ENCODE peak calls at places on chromosomes 12 and 14, in five cellular contexts. One of them, this sample, is unnamed. For H3K4me1, the result is how much of the 10 kb centered on the place peaks cover.

GRCh38 chr14:61179061-61179675 is 102.0 kb downstream of the TMEM30B start:
- DNase-seq in cardiac muscle cell: peak
- DNase-seq in keratinocyte: no peak
- DNase-seq in endodermal cell: no peak
- DNase-seq in transverse colon: no peak
- DNase-seq in this sample: no peak

GRCh38 chr14:80003138-80003537 is 208.2 kb downstream of the DIO2 start:
- DNase-seq in cardiac muscle cell: no peak
- DNase-seq in keratinocyte: no peak
- DNase-seq in endodermal cell: no peak
- DNase-seq in transverse colon: no peak
- DNase-seq in this sample: no peak

GRCh38 chr12:104702565-104703139 is 245.9 kb downstream of the CHST11 start:
- DNase-seq in cardiac muscle cell: peak
- DNase-seq in keratinocyte: no peak
- DNase-seq in endodermal cell: peak
- DNase-seq in transverse colon: no peak
- DNase-seq in this sample: peak

GRCh38 chr14:33765251-33765650 is 185.6 kb downstream of the EGLN3 start:
- DNase-seq in cardiac muscle cell: peak
- DNase-seq in keratinocyte: no peak
- DNase-seq in endodermal cell: peak
- DNase-seq in transverse colon: no peak
- DNase-seq in this sample: no peak

GRCh38 chr12:23303821-23304220 is 645.6 kb downstream of the SOX5 start:
- DNase-seq in cardiac muscle cell: no peak
- DNase-seq in keratinocyte: no peak
- DNase-seq in endodermal cell: no peak
- DNase-seq in transverse colon: no peak
- DNase-seq in this sample: no peak

GRCh38 chr12:124853781-124854636 is 9.7 kb downstream of the SCARB1 start:
- DNase-seq in cardiac muscle cell: no peak
- DNase-seq in keratinocyte: no peak
- DNase-seq in endodermal cell: peak
- DNase-seq in transverse colon: no peak
- DNase-seq in this sample: no peak

GRCh38 chr14:92903359-92903758 is 19.6 kb upstream of the CHGA start:
- DNase-seq in cardiac muscle cell: no peak
- DNase-seq in keratinocyte: no peak
- DNase-seq in endodermal cell: no peak
- DNase-seq in transverse colon: no peak
- DNase-seq in this sample: no peak

GRCh38 chr12:80268924-80269749 is 169.8 kb downstream of the OTOGL start:
- DNase-seq in cardiac muscle cell: peak
- DNase-seq in keratinocyte: peak
- DNase-seq in endodermal cell: no peak
- DNase-seq in transverse colon: no peak
- DNase-seq in this sample: no peak

GRCh38 chr12:9798008-9798619 is 29.2 kb upstream of the KLRF1 start:
- DNase-seq in cardiac muscle cell: peak
- DNase-seq in keratinocyte: peak
- DNase-seq in endodermal cell: peak
- DNase-seq in transverse colon: peak
- DNase-seq in this sample: peak
- TF ChIP-seq CTCF in cardiac muscle cell: peak
- TF ChIP-seq CTCF in keratinocyte: peak
- TF ChIP-seq CTCF in endodermal cell: peak
- TF ChIP-seq CTCF in transverse colon: peak
- TF ChIP-seq CTCF in this sample: peak

DNA sequence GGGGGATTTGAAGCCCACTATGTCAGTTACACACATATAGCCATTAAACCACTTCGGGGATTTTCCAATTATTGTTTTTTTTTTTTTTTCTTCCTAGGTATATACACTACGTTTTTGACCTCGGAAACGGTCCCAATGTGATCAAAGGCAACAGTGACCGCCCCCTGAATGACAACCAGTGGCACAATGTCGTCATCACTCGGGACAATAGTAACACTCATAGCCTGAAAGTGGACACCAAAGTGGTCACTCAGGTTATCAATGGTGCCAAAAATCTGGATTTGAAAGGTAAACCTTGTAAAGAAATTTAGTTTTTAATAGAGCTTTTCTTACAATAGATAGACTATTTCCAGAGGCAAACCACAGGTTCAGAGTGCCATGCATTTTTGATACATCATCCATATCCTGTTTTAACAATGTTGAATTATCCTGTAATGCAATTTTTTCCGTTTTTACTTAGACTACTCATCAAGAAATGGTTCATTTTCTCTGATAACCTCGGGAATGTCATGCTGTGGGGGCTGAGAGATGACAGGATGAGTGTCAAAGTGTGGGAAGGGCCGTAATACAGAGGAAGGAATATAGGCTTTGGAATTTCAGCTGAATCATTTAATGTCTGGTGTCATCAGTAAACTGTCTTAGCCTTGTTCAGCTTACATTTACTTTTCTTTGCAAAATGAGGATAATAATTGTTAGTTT is 797.1 kb downstream of the NRXN3 start:
- DNase-seq in cardiac muscle cell: peak
- DNase-seq in keratinocyte: no peak
- DNase-seq in endodermal cell: no peak
- DNase-seq in transverse colon: no peak
- DNase-seq in this sample: no peak
- H3K4me3 ChIP-seq in cardiac muscle cell: no peak
- H3K4me3 ChIP-seq in keratinocyte: no peak
- H3K4me3 ChIP-seq in endodermal cell: no peak
- H3K4me3 ChIP-seq in transverse colon: no peak
- H3K4me3 ChIP-seq in this sample: no peak

DNA sequence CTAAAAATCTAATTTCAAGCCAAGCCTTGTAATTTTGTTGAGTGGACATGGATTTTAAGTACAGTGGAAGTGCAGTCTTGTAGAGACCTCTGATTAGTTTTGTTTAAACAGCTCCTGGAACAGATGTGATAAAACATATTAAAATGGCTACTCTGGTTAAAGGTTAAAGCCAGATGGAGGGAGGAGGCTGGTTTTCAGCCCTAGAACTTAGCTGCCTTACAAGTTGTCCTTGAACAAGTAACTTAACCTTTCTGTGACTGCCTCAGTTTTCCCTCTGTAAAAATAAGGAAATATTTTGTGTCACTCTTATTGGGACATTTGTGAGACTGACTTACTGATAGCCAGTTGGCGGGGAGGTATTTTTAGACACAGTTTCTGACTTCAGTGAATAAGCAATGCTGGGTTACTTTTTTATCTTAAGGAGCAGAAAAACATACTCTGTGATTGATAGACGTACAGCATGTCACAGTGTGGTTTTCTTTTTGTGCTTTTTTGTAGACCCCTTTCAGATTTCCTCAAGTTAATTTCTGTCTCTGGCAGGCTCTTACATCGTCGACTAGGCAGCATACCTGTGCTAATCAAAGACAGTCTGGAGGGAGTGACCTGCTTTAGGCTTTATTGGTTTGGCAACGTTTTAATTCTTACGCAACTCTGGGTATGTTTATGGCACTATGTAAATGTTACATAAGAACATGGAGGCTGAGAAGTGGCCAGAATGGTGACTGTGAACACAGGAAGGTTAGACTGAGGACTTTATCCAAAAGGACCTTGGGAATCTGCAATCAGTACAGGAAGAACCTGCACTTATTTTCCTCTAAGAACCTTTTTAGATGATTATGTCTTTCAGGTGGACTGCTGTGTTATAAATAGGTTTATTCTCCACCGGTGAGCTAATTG is 3.2 kb downstream of the ACVR1B start:
- DNase-seq in cardiac muscle cell: peak
- DNase-seq in keratinocyte: no peak
- DNase-seq in endodermal cell: peak
- DNase-seq in transverse colon: peak
- DNase-seq in this sample: no peak
- H3K4me1 ChIP-seq in cardiac muscle cell: under half
- H3K4me1 ChIP-seq in keratinocyte: under half
- H3K4me1 ChIP-seq in endodermal cell: under half
- H3K4me1 ChIP-seq in transverse colon: under half
- H3K4me1 ChIP-seq in this sample: under half

GRCh38 chr12:47164730-47165439 is 85.1 kb upstream of the AMIGO2 start:
- DNase-seq in cardiac muscle cell: peak
- DNase-seq in keratinocyte: no peak
- DNase-seq in endodermal cell: no peak
- DNase-seq in transverse colon: no peak
- DNase-seq in this sample: no peak
- TF ChIP-seq CTCF in cardiac muscle cell: peak
- TF ChIP-seq CTCF in keratinocyte: no peak
- TF ChIP-seq CTCF in endodermal cell: peak
- TF ChIP-seq CTCF in transverse colon: no peak
- TF ChIP-seq CTCF in this sample: no peak

GRCh38 chr12:74337951-74338350 is 199.7 kb upstream of the ATXN7L3B start:
- DNase-seq in cardiac muscle cell: peak
- DNase-seq in keratinocyte: peak
- DNase-seq in endodermal cell: no peak
- DNase-seq in transverse colon: no peak
- DNase-seq in this sample: no peak
- H3K4me3 ChIP-seq in cardiac muscle cell: no peak
- H3K4me3 ChIP-seq in keratinocyte: no peak
- H3K4me3 ChIP-seq in endodermal cell: no peak
- H3K4me3 ChIP-seq in transverse colon: no peak
- H3K4me3 ChIP-seq in this sample: no peak

GRCh38 chr14:70907172-70907995 is at the start of gene PCNX1:
- DNase-seq in cardiac muscle cell: peak
- DNase-seq in keratinocyte: no peak
- DNase-seq in endodermal cell: peak
- DNase-seq in transverse colon: peak
- DNase-seq in this sample: peak
- H3K4me1 ChIP-seq in cardiac muscle cell: under half
- H3K4me1 ChIP-seq in keratinocyte: under half
- H3K4me1 ChIP-seq in endodermal cell: under half
- H3K4me1 ChIP-seq in transverse colon: under half
- H3K4me1 ChIP-seq in this sample: under half

This sample was measured in testis.